ENCODE peak calls at places on chromosomes 11 and 22, in six cellular contexts. O is H1, A is IMR-90, Z is neuronal stem cell, W is mesenchymal stem cell, Y is mesendoderm. X is an unnamed sample.

GRCh38 chr22:36194971-36195370 is 6.6 kb downstream of the APOL4 start:
- DNase-seq in O (peak; percentile 36), A (peak; percentile 77), Z (peak; percentile 29), W (peak; percentile 80), Y (peak; percentile 91), X (peak; percentile 86)

GRCh38 chr11:34395916-34396555 is 38.2 kb upstream of the ABTB2 start:
- DNase-seq in O (no peak), A (peak; percentile 74), Z (no peak), W (peak; percentile 55), Y (no peak), X (no peak)

GRCh38 chr22:32904044-32904443 is 102.5 kb downstream of the TIMP3 start:
- DNase-seq in O (no peak), A (peak; percentile 35), Z (peak; percentile 38), W (peak; percentile 54), Y (peak; percentile 76), X (peak; percentile 55)

GRCh38 chr11:69350040-69350439 is 56.1 kb downstream of the MYEOV start:
- DNase-seq in O (no peak), A (no peak), Z (no peak), W (no peak), Y (no peak), X (no peak)

GRCh38 chr11:10456519-10456918 is 1.5 kb downstream of the AMPD3 start:
- DNase-seq in O (no peak), A (no peak), Z (no peak), W (no peak), Y (peak; percentile 20), X (peak; percentile 25)

GRCh38 chr11:131037873-131038272 is 121.6 kb upstream of the SNX19 start:
- DNase-seq in O (no peak), A (no peak), Z (no peak), W (no peak), Y (peak; percentile 18), X (no peak)

GRCh38 chr11:9118277-9118676 is 26.9 kb upstream of the SCUBE2 start:
- DNase-seq in O (no peak), A (no peak), Z (no peak), W (no peak), Y (no peak), X (no peak)

GRCh38 chr22:37802310-37803194 is 5.2 kb upstream of the GCAT start:
- DNase-seq in O (no peak), A (peak; percentile 39), Z (peak; percentile 73), W (peak; percentile 57), Y (peak; percentile 75), X (peak; percentile 80)

GRCh38 chr11:20002312-20003216 is 157.7 kb downstream of the DBX1 start:
- DNase-seq in O (no peak), A (no peak), Z (no peak), W (no peak), Y (no peak), X (no peak)

GRCh38 chr11:85857098-85857497 is 1.9 kb downstream of the CCDC83 start:
- DNase-seq in O (no peak), A (no peak), Z (no peak), W (no peak), Y (no peak), X (no peak)

GRCh38 chr11:85855341-85855656 is at the start of gene CCDC83:
- DNase-seq in O (no peak), A (no peak), Z (no peak), W (no peak), Y (peak; percentile 81), X (no peak)

GRCh38 chr11:85854212-85854556 is 999 bp upstream of the CCDC83 start:
- DNase-seq in O (no peak), A (no peak), Z (no peak), W (no peak), Y (no peak), X (no peak)

DNA sequence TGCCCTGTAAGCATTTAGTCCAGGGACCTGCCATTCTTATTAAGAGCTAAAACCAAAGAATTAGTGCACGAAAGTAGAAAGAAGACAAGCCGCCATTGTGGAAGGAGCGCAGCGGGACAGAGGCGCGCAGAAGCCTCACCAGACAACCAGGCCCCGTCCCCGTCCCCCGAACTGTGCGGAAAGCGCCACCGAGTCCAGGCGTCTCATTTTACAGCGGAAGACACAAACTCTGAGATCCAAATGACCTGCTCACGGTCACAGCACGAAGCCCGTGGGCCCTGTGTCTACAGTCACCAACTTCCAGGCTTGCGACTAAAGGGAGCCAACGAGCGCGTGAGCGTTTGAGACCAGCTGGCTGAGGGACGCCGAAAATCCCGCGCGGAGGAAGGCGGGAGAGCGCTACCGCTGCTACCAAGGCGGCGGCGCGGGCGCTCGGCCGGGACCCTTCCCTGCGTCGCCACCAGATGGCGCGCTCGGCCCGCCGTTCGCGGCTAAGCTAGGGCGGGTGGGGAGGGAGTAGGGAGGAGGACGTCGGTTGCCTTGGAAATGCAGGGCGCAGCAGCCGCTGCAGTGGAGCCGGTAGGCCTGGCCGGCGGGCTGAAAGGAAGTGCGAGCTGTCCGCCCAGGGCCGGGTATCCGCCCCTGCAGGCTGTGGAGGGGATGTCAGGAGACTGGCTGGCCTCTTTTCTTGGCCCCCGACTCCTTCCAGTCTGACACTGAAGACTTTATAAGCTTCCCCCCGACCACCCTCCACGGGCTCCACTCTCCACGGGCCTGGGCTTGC is 434 bp upstream of the CCDC83 start:
- DNase-seq in O (peak; percentile 91), A (peak; percentile 90), Z (peak; percentile 92), W (peak; percentile 94), Y (peak; percentile 98), X (peak; percentile 97)
- H4K8ac ChIP-seq in O (peak overlapping the region; percentile 99), A (peak overlapping the region; percentile 91), Z (no peak overlapping the region), W (peak overlapping the region; percentile 99), Y (no peak overlapping the region), X (no peak overlapping the region)

DNA sequence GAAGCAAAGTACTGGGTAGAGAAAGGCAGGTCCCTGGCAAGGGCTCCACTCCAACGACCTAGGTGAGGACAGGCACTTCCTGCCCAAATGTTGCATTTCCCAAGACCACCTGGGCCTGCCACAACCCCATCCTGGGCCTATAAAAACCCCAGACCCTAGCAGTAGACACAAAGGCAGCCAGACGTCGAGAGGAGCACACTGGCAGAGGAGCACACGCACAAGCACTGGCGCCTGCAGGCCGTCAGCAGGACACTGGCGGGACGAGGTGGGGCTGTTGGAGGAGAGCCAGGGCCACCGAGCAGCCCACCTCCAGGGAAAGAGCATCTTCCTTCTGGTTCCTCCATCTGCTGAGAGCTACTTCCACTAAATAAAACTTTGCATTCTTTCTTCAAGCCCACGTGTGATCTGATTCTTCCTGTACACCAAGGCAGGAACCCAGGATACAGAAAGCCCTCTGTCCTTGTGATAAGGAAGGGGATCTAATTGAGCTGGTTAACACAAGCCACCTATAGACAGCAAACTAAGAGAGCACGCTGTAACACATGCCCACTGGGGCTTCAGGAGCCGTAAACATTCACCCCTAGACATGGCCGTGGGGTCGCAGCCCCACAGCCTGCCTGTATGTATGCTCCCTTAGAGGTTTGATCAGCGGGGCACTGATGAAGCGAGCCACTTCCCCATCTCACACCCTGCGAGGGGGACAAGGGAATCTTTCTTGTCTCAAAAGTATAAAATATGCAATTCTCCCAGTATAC is 89.7 kb upstream of the MTMR2 start:
- DNase-seq in O (no peak), A (no peak), Z (no peak), W (no peak), Y (peak; percentile 51), X (peak; percentile 39)
- H2BK5ac ChIP-seq in O (peak overlapping the region; percentile 45), A (peak overlapping the region; percentile 17), Z (no peak overlapping the region), W (no peak overlapping the region), Y (peak overlapping the region; percentile 61), X (no peak overlapping the region)

GRCh38 chr11:76574879-76575278 is 95.7 kb downstream of the LRRC32 start:
- DNase-seq in O (no peak), A (no peak), Z (no peak), W (no peak), Y (no peak), X (no peak)
- H4K8ac ChIP-seq in O (no peak overlapping the region), A (peak overlapping the region; percentile 4), Z (no peak overlapping the region), W (peak overlapping the region; percentile 12), Y (no peak overlapping the region), X (no peak overlapping the region)

GRCh38 chr11:12642040-12642439 is 32.2 kb upstream of the TEAD1 start:
- DNase-seq in O (no peak), A (peak; percentile 68), Z (no peak), W (peak; percentile 52), Y (no peak), X (no peak)

GRCh38 chr11:12639388-12639787 is 34.8 kb upstream of the TEAD1 start:
- DNase-seq in O (no peak), A (no peak), Z (no peak), W (no peak), Y (no peak), X (no peak)

GRCh38 chr11:12640355-12640754 is 33.9 kb upstream of the TEAD1 start:
- DNase-seq in O (no peak), A (no peak), Z (no peak), W (no peak), Y (no peak), X (no peak)

GRCh38 chr11:12643029-12643428 is 31.2 kb upstream of the TEAD1 start:
- DNase-seq in O (no peak), A (no peak), Z (no peak), W (no peak), Y (no peak), X (no peak)

GRCh38 chr11:12640926-12641849 is 33.0 kb upstream of the TEAD1 start:
- DNase-seq in O (no peak), A (no peak), Z (no peak), W (peak; percentile 18), Y (no peak), X (no peak)
- H2BK5ac ChIP-seq in O (no peak overlapping the region), A (peak overlapping the region; percentile 68), Z (no peak overlapping the region), W (no peak overlapping the region), Y (no peak overlapping the region), X (no peak overlapping the region)

GRCh38 chr11:125892071-125892470 is 4.6 kb downstream of the HYLS1 start:
- DNase-seq in O (no peak), A (peak; percentile 75), Z (no peak), W (no peak), Y (no peak), X (no peak)

GRCh38 chr11:125890447-125891100 is 3.1 kb downstream of the HYLS1 start:
- DNase-seq in O (no peak), A (peak; percentile 15), Z (no peak), W (no peak), Y (no peak), X (no peak)

GRCh38 chr11:125886997-125887372 is 483 bp upstream of the HYLS1 start:
- DNase-seq in O (no peak), A (no peak), Z (no peak), W (no peak), Y (no peak), X (peak; percentile 67)

GRCh38 chr11:125883375-125883774 is 4.1 kb upstream of the HYLS1 start:
- DNase-seq in O (no peak), A (no peak), Z (no peak), W (no peak), Y (no peak), X (no peak)

GRCh38 chr11:125887373-125888324 is at the start of gene HYLS1:
- DNase-seq in O (peak; percentile 84), A (peak; percentile 95), Z (peak; percentile 77), W (peak; percentile 94), Y (peak; percentile 98), X (peak; percentile 97)
- H4K8ac ChIP-seq in O (peak within 1 kb of the TSS; percentile 84), A (peak within 1 kb of the TSS; percentile 31), Z (peak within 1 kb of the TSS; percentile 52), W (peak within 1 kb of the TSS; percentile 96), Y (peak within 1 kb of the TSS; percentile 57), X (no peak within 1 kb of the TSS)

X was measured in H9.